ENCODE peak calls at places on chromosome 20, in ten cellular contexts. Y is RWPE1, Q is PC-3, H is esophagus squamous epithelium, A is HFF-Myc, K is left ventricle myocardium inferior, R is fibroblast of pulmonary artery, T is lung, O is cardiac fibroblast, N is body of pancreas. M is an unnamed sample.

GRCh38 chr20:50980071-50980681 is 21.6 kb downstream of the MOCS3 start:
- DNase-seq in Y (peak), Q (peak), H (no peak), A (peak), K (no peak), R (peak), T (no peak), O (peak), N (no peak), M (no peak)

GRCh38 chr20:53869466-53870258 is 200.7 kb downstream of the BCAS1 start:
- DNase-seq in Y (peak), Q (peak), H (no peak), A (no peak), K (no peak), R (peak), T (peak), O (peak), N (peak), M (peak)

GRCh38 chr20:48052492-48052870 is 267.2 kb upstream of the SULF2 start:
- DNase-seq in Y (peak), Q (peak), H (no peak), A (no peak), K (no peak), R (peak), T (no peak), O (peak), N (no peak), M (no peak)

GRCh38 chr20:44460795-44461141 is 14.9 kb upstream of the TTPAL start:
- DNase-seq in Y (peak), Q (peak), H (no peak), A (no peak), K (no peak), R (peak), T (no peak), O (peak), N (no peak), M (peak)

GRCh38 chr20:420169-420620 is 12.1 kb downstream of the RBCK1 start:
- DNase-seq in Y (no peak), Q (no peak), H (no peak), A (no peak), K (no peak), R (no peak), T (no peak), O (no peak), N (no peak), M (no peak)

GRCh38 chr20:21719592-21720214 is 14.2 kb downstream of the PAX1 start:
- DNase-seq in Y (peak), Q (peak), H (no peak), A (peak), K (no peak), R (peak), T (peak), O (peak), N (peak), M (peak)

GRCh38 chr20:63652192-63652980 is 838 bp downstream of the STMN3 start:
- DNase-seq in Y (no peak), Q (no peak), H (no peak), A (no peak), K (peak), R (peak), T (no peak), O (peak), N (peak), M (no peak)

GRCh38 chr20:17699931-17700351 is at the start of gene BANF2:
- DNase-seq in Y (no peak), Q (peak), H (no peak), A (no peak), K (no peak), R (no peak), T (no peak), O (no peak), N (peak), M (no peak)

GRCh38 chr20:24109008-24109407 is 120.4 kb upstream of the GGTLC1 start:
- DNase-seq in Y (no peak), Q (peak), H (no peak), A (no peak), K (no peak), R (no peak), T (no peak), O (no peak), N (no peak), M (no peak)

GRCh38 chr20:20017852-20018245 is 687 bp downstream of the NAA20 start:
- DNase-seq in Y (peak), Q (peak), H (no peak), A (no peak), K (no peak), R (no peak), T (no peak), O (no peak), N (no peak), M (no peak)

GRCh38 chr20:17715075-17715474 is 15.3 kb downstream of the BANF2 start:
- DNase-seq in Y (no peak), Q (no peak), H (no peak), A (no peak), K (no peak), R (no peak), T (no peak), O (no peak), N (peak), M (no peak)

GRCh38 chr20:25059487-25059820 is 1.5 kb upstream of the ACSS1 start:
- DNase-seq in Y (no peak), Q (no peak), H (no peak), A (no peak), K (no peak), R (no peak), T (no peak), O (no peak), N (no peak), M (no peak)

GRCh38 chr20:47817573-47817972 is 32.3 kb upstream of the SULF2 start:
- DNase-seq in Y (peak), Q (peak), H (no peak), A (no peak), K (no peak), R (no peak), T (no peak), O (no peak), N (no peak), M (no peak)

GRCh38 chr20:63698739-63699465 is 2.5 kb downstream of the TNFRSF6B start:
- DNase-seq in Y (peak), Q (peak), H (no peak), A (peak), K (no peak), R (peak), T (no peak), O (peak), N (peak), M (peak)

GRCh38 chr20:24764027-24764797 is 184.9 kb upstream of the CST7 start:
- DNase-seq in Y (no peak), Q (no peak), H (no peak), A (no peak), K (no peak), R (no peak), T (no peak), O (no peak), N (no peak), M (no peak)

GRCh38 chr20:50115041-50115512 is 2.1 kb upstream of the UBE2V1 start:
- DNase-seq in Y (no peak), Q (no peak), H (no peak), A (no peak), K (no peak), R (no peak), T (no peak), O (no peak), N (no peak), M (no peak)

GRCh38 chr20:22744341-22745193 is 160.2 kb upstream of the FOXA2 start:
- DNase-seq in Y (peak), Q (peak), H (no peak), A (no peak), K (no peak), R (peak), T (no peak), O (peak), N (no peak), M (no peak)

GRCh38 chr20:48744515-48744914 is 83.3 kb downstream of the PREX1 start:
- DNase-seq in Y (no peak), Q (no peak), H (no peak), A (no peak), K (no peak), R (no peak), T (no peak), O (no peak), N (no peak), M (no peak)

GRCh38 chr20:4569092-4569491 is 152.6 kb upstream of the PRND start:
- DNase-seq in Y (no peak), Q (no peak), H (no peak), A (no peak), K (no peak), R (no peak), T (no peak), O (no peak), N (no peak), M (no peak)
- TF ChIP-seq CTCF in Y (no peak), Q (peak), H (no peak), A (peak), K (no peak), R (peak), T (no peak), O (peak), N (no peak), M (no peak)

GRCh38 chr20:59078231-59078630 is 35.6 kb upstream of the PRELID3B start:
- DNase-seq in Y (peak), Q (peak), H (no peak), A (no peak), K (no peak), R (no peak), T (no peak), O (no peak), N (no peak), M (no peak)

GRCh38 chr20:59081036-59081435 is 38.5 kb upstream of the PRELID3B start:
- DNase-seq in Y (no peak), Q (no peak), H (no peak), A (no peak), K (no peak), R (no peak), T (no peak), O (no peak), N (no peak), M (no peak)

GRCh38 chr20:59084041-59084841 is 41.7 kb upstream of the PRELID3B start:
- DNase-seq in Y (no peak), Q (no peak), H (no peak), A (no peak), K (peak), R (no peak), T (no peak), O (no peak), N (peak), M (no peak)

GRCh38 chr20:59082981-59083380 is 40.4 kb upstream of the PRELID3B start:
- DNase-seq in Y (peak), Q (peak), H (no peak), A (peak), K (no peak), R (peak), T (no peak), O (no peak), N (no peak), M (no peak)

DNA sequence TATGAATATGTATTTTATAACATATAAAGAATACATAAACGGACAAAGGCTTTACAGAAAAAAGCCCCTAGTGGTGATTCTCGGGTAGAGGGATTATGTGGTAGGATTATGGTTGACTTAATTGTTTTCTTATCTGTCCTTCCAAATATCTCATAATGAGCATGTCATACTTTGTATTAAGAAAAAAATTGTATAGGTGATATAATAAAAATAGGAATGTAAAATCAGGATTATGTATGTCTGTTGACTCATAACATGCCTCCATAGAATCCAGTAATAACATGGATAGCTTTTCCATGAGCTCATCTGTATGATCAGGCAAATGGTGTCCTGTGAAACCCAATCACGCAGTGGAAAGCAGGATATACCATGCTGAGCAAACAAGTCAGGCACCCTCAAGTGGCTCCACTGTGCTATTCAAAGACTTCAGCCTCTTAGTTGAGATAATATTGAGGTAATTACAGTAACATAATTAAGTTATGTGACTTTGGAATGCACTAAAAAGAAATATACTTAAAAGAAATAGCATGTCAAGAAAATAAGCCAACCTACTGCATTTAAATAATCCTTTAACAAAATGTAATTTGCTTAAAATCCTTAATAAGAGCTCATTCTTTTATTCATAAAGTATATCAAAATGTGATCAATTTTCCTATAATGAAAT is 39.6 kb upstream of the PRELID3B start:
- DNase-seq in Y (peak), Q (peak), H (no peak), A (peak), K (no peak), R (peak), T (no peak), O (no peak), N (no peak), M (no peak)
- TF ChIP-seq CTCF in Y (peak), Q (peak), H (no peak), A (peak), K (peak), R (peak), T (no peak), O (peak), N (no peak), M (no peak)

GRCh38 chr20:57526067-57526884 is 1.3 kb upstream of the CTCFL start:
- DNase-seq in Y (no peak), Q (no peak), H (no peak), A (no peak), K (no peak), R (no peak), T (no peak), O (no peak), N (no peak), M (no peak)
- TF ChIP-seq CTCF in Y (no peak), Q (peak), H (no peak), A (peak), K (no peak), R (no peak), T (no peak), O (no peak), N (no peak), M (no peak)

DNA sequence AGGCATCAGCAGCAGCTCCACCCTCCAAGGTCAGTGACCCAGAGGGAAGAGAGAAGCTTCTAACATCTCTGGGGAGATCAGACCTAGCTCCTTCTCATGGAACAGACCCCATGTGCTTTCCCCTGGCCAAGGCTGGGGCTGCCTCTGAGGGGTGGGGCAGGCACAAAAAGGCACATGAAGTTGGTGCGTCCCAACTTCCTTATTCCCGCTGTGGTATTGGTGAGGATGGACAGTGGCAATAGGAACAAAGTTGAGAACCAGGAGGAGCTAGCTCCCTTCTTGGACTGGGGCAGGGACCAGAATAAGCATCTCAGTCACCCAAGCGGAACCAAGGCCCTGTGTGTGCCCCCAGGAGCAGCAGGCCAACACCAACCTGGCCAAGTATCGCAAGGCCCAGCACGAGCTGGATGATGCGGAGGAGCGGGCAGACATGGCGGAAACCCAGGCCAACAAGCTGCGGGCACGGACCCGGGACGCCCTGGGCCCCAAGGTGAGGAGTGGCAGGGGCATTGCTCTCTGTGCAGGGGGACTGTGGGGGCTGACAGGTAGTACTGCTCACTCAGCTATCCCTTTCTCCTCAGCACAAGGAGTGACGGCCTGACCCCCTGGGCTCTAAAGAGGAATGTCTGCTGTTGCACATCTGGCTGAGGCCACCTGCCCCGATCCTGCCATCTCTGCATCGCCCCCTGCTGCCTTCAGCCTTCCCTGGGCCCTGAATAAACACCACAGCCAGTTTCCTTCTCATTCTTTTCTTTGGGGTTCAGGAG is 46.1 kb downstream of the MYH7B start:
- DNase-seq in Y (no peak), Q (no peak), H (no peak), A (no peak), K (peak), R (no peak), T (no peak), O (no peak), N (no peak), M (no peak)
- TF ChIP-seq CTCF in Y (no peak), Q (peak), H (no peak), A (peak), K (no peak), R (peak), T (no peak), O (peak), N (no peak), M (peak)

DNA sequence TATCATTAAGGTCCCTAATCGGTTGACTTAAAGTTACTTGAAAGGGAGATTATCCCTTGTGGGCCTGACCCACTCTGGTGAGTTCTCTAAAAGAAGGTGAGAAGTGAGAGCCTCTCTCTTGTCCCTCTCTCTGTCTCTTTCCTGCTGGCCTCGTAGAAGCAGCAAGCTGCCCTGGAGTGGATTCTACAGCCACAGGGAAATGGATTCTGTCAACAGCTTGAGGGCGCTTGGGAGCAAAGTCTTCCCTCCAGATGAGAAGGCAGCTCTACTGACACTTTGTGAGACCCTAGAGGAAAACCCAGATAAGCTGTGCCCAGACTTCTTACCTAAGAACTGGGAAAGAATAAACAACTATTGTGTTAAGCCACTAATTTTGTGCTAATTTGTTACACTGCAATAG is 40.0 kb downstream of the ANKRD60 start:
- DNase-seq in Y (no peak), Q (no peak), H (no peak), A (no peak), K (no peak), R (no peak), T (no peak), O (no peak), N (no peak), M (no peak)
- TF ChIP-seq CTCF in Y (no peak), Q (peak), H (no peak), A (no peak), K (no peak), R (no peak), T (no peak), O (no peak), N (no peak), M (no peak)

DNA sequence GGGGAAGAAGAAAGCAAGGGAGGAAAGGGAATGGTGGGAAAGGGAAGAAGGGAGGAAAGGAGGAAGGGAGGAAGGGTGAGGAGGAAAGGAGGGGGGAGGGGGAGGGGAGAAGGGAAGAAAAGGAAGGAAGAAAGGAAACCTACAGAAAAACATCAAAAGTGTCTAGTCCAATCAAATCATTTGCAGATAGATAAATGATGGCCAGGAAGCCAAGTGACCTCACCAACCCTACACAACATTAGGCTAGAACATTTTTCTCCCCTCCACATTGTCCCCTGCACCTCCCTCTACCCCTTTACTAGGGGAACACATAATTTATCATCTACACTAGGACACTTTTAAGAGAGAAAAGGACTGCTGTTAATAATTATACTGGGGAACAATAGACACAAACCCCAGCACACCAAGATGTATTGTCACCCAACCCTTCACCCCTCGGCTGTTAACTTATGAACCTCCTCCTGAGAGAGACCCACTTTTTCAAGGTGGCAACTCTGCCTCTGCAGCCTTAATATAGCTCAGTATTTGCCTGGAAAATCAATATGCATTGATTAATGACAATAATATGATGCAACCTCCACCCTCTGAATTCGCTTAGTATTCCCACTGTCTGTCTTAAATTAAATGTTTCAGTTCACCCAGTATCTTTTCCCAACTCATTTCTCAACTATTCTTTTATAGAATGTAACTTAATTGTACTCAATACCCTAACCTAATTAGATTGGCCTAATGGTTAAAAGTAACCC is 231.2 kb downstream of the PTPRT start:
- DNase-seq in Y (no peak), Q (no peak), H (no peak), A (no peak), K (no peak), R (no peak), T (no peak), O (no peak), N (no peak), M (no peak)
- TF ChIP-seq CTCF in Y (no peak), Q (no peak), H (no peak), A (no peak), K (no peak), R (no peak), T (no peak), O (no peak), N (no peak), M (no peak)

DNA sequence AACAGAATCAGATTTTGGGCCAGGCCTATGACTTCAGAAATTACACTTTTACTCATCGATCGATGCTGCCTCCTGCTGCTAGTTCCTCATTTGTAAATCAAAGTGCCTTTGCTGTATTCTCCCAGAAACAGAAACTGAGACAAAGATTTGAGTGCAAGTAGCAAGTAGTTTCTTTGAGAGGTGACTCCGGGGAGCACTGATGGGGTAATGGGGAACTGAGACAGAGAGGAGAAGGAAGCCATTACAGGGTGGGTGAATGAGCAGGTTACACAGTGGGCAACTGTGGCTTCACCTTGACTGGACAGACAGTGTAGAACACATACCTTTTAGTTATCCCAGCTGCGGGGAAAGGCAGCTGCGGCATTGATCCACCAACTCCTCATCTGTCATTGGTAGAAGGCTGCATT is 9.7 kb upstream of the CD40 start:
- DNase-seq in Y (no peak), Q (no peak), H (no peak), A (no peak), K (no peak), R (no peak), T (no peak), O (no peak), N (no peak), M (peak)
- TF ChIP-seq CTCF in Y (no peak), Q (no peak), H (no peak), A (no peak), K (no peak), R (no peak), T (no peak), O (no peak), N (no peak), M (peak)

GRCh38 chr20:32842688-32843524 is 15.8 kb upstream of the EFCAB8 start:
- DNase-seq in Y (no peak), Q (no peak), H (no peak), A (no peak), K (no peak), R (no peak), T (no peak), O (no peak), N (peak), M (no peak)
- TF ChIP-seq CTCF in Y (no peak), Q (no peak), H (no peak), A (no peak), K (no peak), R (no peak), T (no peak), O (no peak), N (no peak), M (no peak)

DNA sequence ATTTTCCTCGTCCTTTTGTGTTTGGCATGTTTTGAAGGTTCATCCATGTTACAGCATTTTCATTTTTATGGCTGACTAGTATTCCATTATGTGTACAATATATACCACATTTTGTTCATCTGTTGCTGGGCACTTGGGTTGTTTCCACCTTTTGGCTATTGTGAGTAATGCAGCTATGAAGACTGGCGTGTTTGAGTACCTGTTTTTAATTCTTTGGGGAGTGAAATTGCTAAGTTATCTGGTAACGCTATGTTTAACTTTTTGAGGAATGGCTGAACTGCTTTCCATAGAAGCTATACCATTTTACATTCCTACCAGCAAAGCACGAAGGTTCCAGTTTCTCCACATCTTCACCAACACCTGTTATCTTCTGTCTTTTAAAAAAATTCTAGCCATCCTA is 37.0 kb upstream of the MYL9 start:
- DNase-seq in Y (no peak), Q (no peak), H (no peak), A (no peak), K (no peak), R (no peak), T (no peak), O (no peak), N (no peak), M (no peak)
- TF ChIP-seq CTCF in Y (no peak), Q (no peak), H (no peak), A (peak), K (no peak), R (no peak), T (no peak), O (no peak), N (no peak), M (no peak)

M was measured in GM13976.